ENCODE peak calls at places on chromosomes 1 and 21, in nine cellular contexts. One of them, this sample, is unnamed. For H3K4me1 and H3K9me3, the result is how much of the 10 kb centered on the place peaks cover.

GRCh38 chr1:167463055-167463454 is 55.3 kb downstream of the CD247 start:
- DNase-seq in thyroid gland: no peak
- DNase-seq in colonic mucosa: no peak
- DNase-seq in breast epithelium: peak
- DNase-seq in astrocyte: no peak
- DNase-seq in tibial nerve: no peak
- DNase-seq in Caco-2: no peak
- DNase-seq in fibroblast of lung: no peak
- DNase-seq in lower lobe of right lung: no peak
- DNase-seq in this sample: peak

GRCh38 chr1:239858058-239858457 is 233.6 kb upstream of the FMN2 start:
- DNase-seq in colonic mucosa: no peak
- DNase-seq in astrocyte: peak
- DNase-seq in breast epithelium: no peak
- DNase-seq in tibial nerve: no peak
- DNase-seq in lower lobe of right lung: no peak
- DNase-seq in thyroid gland: no peak
- DNase-seq in Caco-2: no peak
- DNase-seq in fibroblast of lung: peak
- DNase-seq in this sample: no peak

GRCh38 chr1:67679691-67680090 is 5.3 kb upstream of the GADD45A start:
- DNase-seq in breast epithelium: no peak
- DNase-seq in thyroid gland: no peak
- DNase-seq in colonic mucosa: no peak
- DNase-seq in lower lobe of right lung: no peak
- DNase-seq in Caco-2: no peak
- DNase-seq in tibial nerve: no peak
- DNase-seq in fibroblast of lung: peak
- DNase-seq in astrocyte: peak
- DNase-seq in this sample: no peak

GRCh38 chr1:53893999-53894636 is at the start of gene DIO1:
- DNase-seq in astrocyte: no peak
- DNase-seq in fibroblast of lung: no peak
- DNase-seq in thyroid gland: peak
- DNase-seq in lower lobe of right lung: no peak
- DNase-seq in tibial nerve: no peak
- DNase-seq in breast epithelium: no peak
- DNase-seq in Caco-2: peak
- DNase-seq in colonic mucosa: no peak
- DNase-seq in this sample: no peak

GRCh38 chr1:151511636-151512215 is 539 bp downstream of the CGN start:
- DNase-seq in lower lobe of right lung: peak
- DNase-seq in fibroblast of lung: no peak
- DNase-seq in colonic mucosa: peak
- DNase-seq in astrocyte: no peak
- DNase-seq in tibial nerve: peak
- DNase-seq in thyroid gland: peak
- DNase-seq in Caco-2: peak
- DNase-seq in breast epithelium: peak
- DNase-seq in this sample: no peak

GRCh38 chr1:184986250-184986649 is 11.9 kb upstream of the NIBAN1 start:
- DNase-seq in colonic mucosa: no peak
- DNase-seq in astrocyte: peak
- DNase-seq in breast epithelium: no peak
- DNase-seq in thyroid gland: no peak
- DNase-seq in tibial nerve: no peak
- DNase-seq in lower lobe of right lung: no peak
- DNase-seq in Caco-2: no peak
- DNase-seq in fibroblast of lung: peak
- DNase-seq in this sample: no peak

GRCh38 chr1:40986328-40986783 is 6.9 kb downstream of the CTPS1 start:
- DNase-seq in fibroblast of lung: no peak
- DNase-seq in astrocyte: no peak
- DNase-seq in colonic mucosa: no peak
- DNase-seq in tibial nerve: no peak
- DNase-seq in Caco-2: no peak
- DNase-seq in thyroid gland: no peak
- DNase-seq in lower lobe of right lung: no peak
- DNase-seq in breast epithelium: no peak
- DNase-seq in this sample: no peak

GRCh38 chr1:108704501-108704900 is 8.2 kb upstream of the FNDC7 start:
- DNase-seq in astrocyte: peak
- DNase-seq in lower lobe of right lung: no peak
- DNase-seq in thyroid gland: peak
- DNase-seq in fibroblast of lung: peak
- DNase-seq in breast epithelium: no peak
- DNase-seq in tibial nerve: no peak
- DNase-seq in colonic mucosa: no peak
- DNase-seq in Caco-2: no peak
- DNase-seq in this sample: no peak

GRCh38 chr1:212255705-212256307 is 29.4 kb upstream of the PPP2R5A start:
- DNase-seq in breast epithelium: no peak
- DNase-seq in thyroid gland: peak
- DNase-seq in astrocyte: no peak
- DNase-seq in lower lobe of right lung: no peak
- DNase-seq in fibroblast of lung: no peak
- DNase-seq in Caco-2: no peak
- DNase-seq in tibial nerve: no peak
- DNase-seq in colonic mucosa: no peak
- DNase-seq in this sample: no peak

GRCh38 chr1:3571263-3571662 is 40.0 kb downstream of the MEGF6 start:
- DNase-seq in lower lobe of right lung: no peak
- DNase-seq in astrocyte: no peak
- DNase-seq in breast epithelium: no peak
- DNase-seq in colonic mucosa: no peak
- DNase-seq in Caco-2: no peak
- DNase-seq in thyroid gland: no peak
- DNase-seq in tibial nerve: no peak
- DNase-seq in fibroblast of lung: no peak
- DNase-seq in this sample: no peak

GRCh38 chr1:182855886-182856285 is 16.7 kb downstream of the DHX9 start:
- DNase-seq in tibial nerve: no peak
- DNase-seq in Caco-2: no peak
- DNase-seq in astrocyte: no peak
- DNase-seq in fibroblast of lung: no peak
- DNase-seq in colonic mucosa: no peak
- DNase-seq in lower lobe of right lung: no peak
- DNase-seq in thyroid gland: no peak
- DNase-seq in breast epithelium: no peak
- DNase-seq in this sample: no peak

GRCh38 chr1:85151446-85151845 is 49.4 kb downstream of the SYDE2 start:
- DNase-seq in breast epithelium: no peak
- DNase-seq in fibroblast of lung: no peak
- DNase-seq in tibial nerve: no peak
- DNase-seq in thyroid gland: no peak
- DNase-seq in astrocyte: no peak
- DNase-seq in lower lobe of right lung: no peak
- DNase-seq in Caco-2: no peak
- DNase-seq in colonic mucosa: no peak
- DNase-seq in this sample: no peak

DNA sequence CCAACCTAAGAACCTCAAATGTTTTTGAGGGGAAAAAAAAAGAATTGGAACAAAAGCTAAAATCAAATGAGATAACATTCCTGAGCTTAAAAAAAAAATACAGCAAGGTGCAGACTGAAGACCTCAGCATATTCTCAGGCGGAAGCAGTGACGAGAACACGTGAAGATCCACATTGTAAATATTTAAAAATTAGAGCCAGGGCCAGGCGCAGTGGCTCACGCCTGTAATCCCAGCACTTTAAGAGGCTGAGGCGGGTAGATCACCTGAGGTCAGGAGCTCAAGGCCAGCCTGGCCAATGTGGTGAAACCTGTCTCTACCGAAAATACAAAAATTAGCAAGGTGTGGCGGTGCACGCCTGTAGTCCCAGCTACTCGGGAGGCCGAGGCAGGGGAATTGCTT is 15.7 kb downstream of the TFB2M start:
- DNase-seq in Caco-2: no peak
- DNase-seq in colonic mucosa: no peak
- DNase-seq in breast epithelium: no peak
- DNase-seq in tibial nerve: no peak
- DNase-seq in lower lobe of right lung: no peak
- DNase-seq in astrocyte: no peak
- DNase-seq in fibroblast of lung: no peak
- DNase-seq in thyroid gland: no peak
- DNase-seq in this sample: no peak
- H3K4me1 ChIP-seq in Caco-2: under half
- H3K4me1 ChIP-seq in colonic mucosa: under half
- H3K4me1 ChIP-seq in breast epithelium: under half
- H3K4me1 ChIP-seq in tibial nerve: under half
- H3K4me1 ChIP-seq in lower lobe of right lung: under half
- H3K4me1 ChIP-seq in astrocyte: under half
- H3K4me1 ChIP-seq in fibroblast of lung: under half
- H3K4me1 ChIP-seq in thyroid gland: under half
- H3K4me1 ChIP-seq in this sample: under half

GRCh38 chr1:48688102-48688760 is 88.5 kb downstream of the BEND5 start:
- DNase-seq in thyroid gland: no peak
- DNase-seq in astrocyte: no peak
- DNase-seq in tibial nerve: no peak
- DNase-seq in breast epithelium: no peak
- DNase-seq in lower lobe of right lung: no peak
- DNase-seq in colonic mucosa: no peak
- DNase-seq in Caco-2: no peak
- DNase-seq in fibroblast of lung: no peak
- DNase-seq in this sample: no peak
- TF ChIP-seq CTCF in thyroid gland: no peak
- TF ChIP-seq CTCF in astrocyte: peak
- TF ChIP-seq CTCF in tibial nerve: no peak
- TF ChIP-seq CTCF in breast epithelium: peak
- TF ChIP-seq CTCF in lower lobe of right lung: peak
- TF ChIP-seq CTCF in colonic mucosa: no peak
- TF ChIP-seq CTCF in Caco-2: peak
- TF ChIP-seq CTCF in fibroblast of lung: peak
- TF ChIP-seq CTCF in this sample: peak

GRCh38 chr21:46003575-46004007 is 22.0 kb downstream of the COL6A1 start:
- DNase-seq in colonic mucosa: peak
- DNase-seq in thyroid gland: no peak
- DNase-seq in breast epithelium: peak
- DNase-seq in astrocyte: no peak
- DNase-seq in Caco-2: no peak
- DNase-seq in tibial nerve: no peak
- DNase-seq in fibroblast of lung: no peak
- DNase-seq in lower lobe of right lung: peak
- DNase-seq in this sample: peak
- H3K9me3 ChIP-seq in colonic mucosa: under half
- H3K9me3 ChIP-seq in thyroid gland: under half
- H3K9me3 ChIP-seq in breast epithelium: under half
- H3K9me3 ChIP-seq in astrocyte: under half
- H3K9me3 ChIP-seq in Caco-2: under half
- H3K9me3 ChIP-seq in tibial nerve: under half
- H3K9me3 ChIP-seq in fibroblast of lung: under half
- H3K9me3 ChIP-seq in lower lobe of right lung: under half
- H3K9me3 ChIP-seq in this sample: under half

GRCh38 chr21:35632711-35633110 is 427.6 kb downstream of the SETD4 start:
- DNase-seq in lower lobe of right lung: no peak
- DNase-seq in breast epithelium: no peak
- DNase-seq in tibial nerve: no peak
- DNase-seq in colonic mucosa: no peak
- DNase-seq in thyroid gland: no peak
- DNase-seq in astrocyte: no peak
- DNase-seq in fibroblast of lung: no peak
- DNase-seq in Caco-2: no peak
- DNase-seq in this sample: no peak
- H3K4me1 ChIP-seq in lower lobe of right lung: under half
- H3K4me1 ChIP-seq in breast epithelium: under half
- H3K4me1 ChIP-seq in tibial nerve: under half
- H3K4me1 ChIP-seq in colonic mucosa: under half
- H3K4me1 ChIP-seq in thyroid gland: under half
- H3K4me1 ChIP-seq in astrocyte: under half
- H3K4me1 ChIP-seq in fibroblast of lung: under half
- H3K4me1 ChIP-seq in Caco-2: under half
- H3K4me1 ChIP-seq in this sample: under half

DNA sequence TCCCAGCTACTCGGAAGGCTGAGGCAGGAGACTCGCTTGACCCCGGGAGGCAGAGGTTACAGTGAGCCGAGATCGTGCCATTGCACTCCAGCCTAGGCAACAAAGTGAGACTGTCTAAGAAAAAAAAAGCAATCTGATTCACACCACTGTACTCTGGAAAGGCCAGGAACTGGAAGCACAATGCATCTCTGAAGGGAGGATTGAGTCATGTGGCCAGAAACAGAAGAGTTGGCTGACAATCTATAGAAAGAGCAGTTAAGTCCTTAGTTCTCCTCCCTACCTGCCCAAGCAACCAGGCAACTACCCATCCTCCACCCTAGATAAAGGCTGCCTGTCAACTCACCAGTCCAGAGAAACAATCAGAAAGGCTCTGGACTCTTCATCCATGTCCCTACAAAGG is 45.8 kb downstream of the PIK3R3 start:
- DNase-seq in breast epithelium: no peak
- DNase-seq in Caco-2: no peak
- DNase-seq in thyroid gland: no peak
- DNase-seq in lower lobe of right lung: no peak
- DNase-seq in fibroblast of lung: peak
- DNase-seq in tibial nerve: no peak
- DNase-seq in colonic mucosa: no peak
- DNase-seq in astrocyte: no peak
- DNase-seq in this sample: no peak
- TF ChIP-seq CTCF in breast epithelium: no peak
- TF ChIP-seq CTCF in Caco-2: no peak
- TF ChIP-seq CTCF in thyroid gland: no peak
- TF ChIP-seq CTCF in lower lobe of right lung: no peak
- TF ChIP-seq CTCF in fibroblast of lung: no peak
- TF ChIP-seq CTCF in tibial nerve: no peak
- TF ChIP-seq CTCF in colonic mucosa: no peak
- TF ChIP-seq CTCF in astrocyte: no peak
- TF ChIP-seq CTCF in this sample: no peak

GRCh38 chr1:82762829-82763532 is 962.2 kb downstream of the ADGRL2 start:
- DNase-seq in thyroid gland: no peak
- DNase-seq in breast epithelium: no peak
- DNase-seq in Caco-2: no peak
- DNase-seq in colonic mucosa: no peak
- DNase-seq in lower lobe of right lung: no peak
- DNase-seq in fibroblast of lung: no peak
- DNase-seq in astrocyte: no peak
- DNase-seq in tibial nerve: no peak
- DNase-seq in this sample: no peak
- H3K9me3 ChIP-seq in thyroid gland: under half
- H3K9me3 ChIP-seq in breast epithelium: under half
- H3K9me3 ChIP-seq in Caco-2: under half
- H3K9me3 ChIP-seq in colonic mucosa: under half
- H3K9me3 ChIP-seq in lower lobe of right lung: under half
- H3K9me3 ChIP-seq in fibroblast of lung: under half
- H3K9me3 ChIP-seq in astrocyte: under half
- H3K9me3 ChIP-seq in tibial nerve: under half
- H3K9me3 ChIP-seq in this sample: under half

DNA sequence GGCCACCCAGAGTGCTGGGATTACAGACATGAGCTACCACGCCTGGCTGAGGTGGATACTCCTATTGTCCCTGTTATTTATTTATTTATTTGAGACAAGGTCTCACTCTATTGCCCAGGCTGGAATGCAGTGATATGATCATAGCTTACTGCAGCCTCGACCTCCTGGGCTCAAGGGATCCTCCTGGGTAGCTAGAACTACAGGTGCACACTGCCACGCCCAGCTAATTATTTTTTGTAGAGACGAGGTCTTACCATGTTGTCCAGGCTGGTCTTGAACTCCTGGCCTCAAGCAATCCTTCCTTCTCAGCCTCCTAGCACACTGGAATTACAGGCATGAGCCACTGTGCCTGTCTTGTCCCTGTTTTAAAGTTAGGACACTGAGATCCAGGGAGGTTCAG is 5.2 kb downstream of the LDLRAP1 start:
- DNase-seq in colonic mucosa: no peak
- DNase-seq in breast epithelium: no peak
- DNase-seq in thyroid gland: no peak
- DNase-seq in fibroblast of lung: no peak
- DNase-seq in lower lobe of right lung: peak
- DNase-seq in astrocyte: no peak
- DNase-seq in tibial nerve: no peak
- DNase-seq in Caco-2: no peak
- DNase-seq in this sample: no peak
- H3K4me1 ChIP-seq in colonic mucosa: under half
- H3K4me1 ChIP-seq in breast epithelium: under half
- H3K4me1 ChIP-seq in thyroid gland: half or more
- H3K4me1 ChIP-seq in fibroblast of lung: under half
- H3K4me1 ChIP-seq in lower lobe of right lung: half or more
- H3K4me1 ChIP-seq in astrocyte: under half
- H3K4me1 ChIP-seq in tibial nerve: under half
- H3K4me1 ChIP-seq in Caco-2: under half
- H3K4me1 ChIP-seq in this sample: under half